ENCODE peak calls at places on chromosomes 5 and 9, in seven cellular contexts. X, P, W, T, I, H and Z are unnamed samples.

GRCh38 chr5:138246822-138247221 is 27.6 kb downstream of the GFRA3 start:
- DNase-seq in T (no peak), P (no peak), X (no peak), I (no peak), H (no peak), W (no peak), Z (no peak)

GRCh38 chr5:24642022-24642421 is 2.8 kb downstream of the CDH10 start:
- DNase-seq in H (no peak), P (peak; percentile 66), T (no peak), X (peak; percentile 64), I (peak; percentile 0), W (no peak), Z (peak; percentile 46)

GRCh38 chr9:6109986-6110385 is 94.6 kb upstream of the RANBP6 start:
- DNase-seq in I (peak; percentile 18), W (no peak), H (no peak), X (no peak), P (no peak), T (no peak), Z (no peak)

GRCh38 chr5:178305801-178306200 is 73.2 kb upstream of the PHYKPL start:
- DNase-seq in X (no peak), I (no peak), T (no peak), W (no peak), H (no peak), P (no peak), Z (no peak)

GRCh38 chr9:135220601-135221575 is 133.4 kb downstream of the OLFM1 start:
- DNase-seq in X (no peak), P (no peak), T (peak; percentile 22), W (no peak), I (no peak), H (no peak), Z (no peak)

GRCh38 chr9:117120061-117120460 is 294.8 kb downstream of the ASTN2 start:
- DNase-seq in W (no peak), I (no peak), P (peak; percentile 66), T (no peak), X (no peak), H (no peak), Z (no peak)

GRCh38 chr9:81118416-81118815 is 570.9 kb downstream of the TLE1 start:
- DNase-seq in W (no peak), T (no peak), I (peak; percentile 31), H (no peak), X (peak; percentile 58), P (no peak), Z (no peak)

GRCh38 chr9:128106940-128107259 is 20.6 kb downstream of the PTGES2 start:
- DNase-seq in H (no peak), X (no peak), T (no peak), I (no peak), W (no peak), P (no peak), Z (no peak)

GRCh38 chr5:174751154-174751990 is 27.0 kb downstream of the MSX2 start:
- DNase-seq in W (peak; percentile 52), H (no peak), T (peak; percentile 52), I (no peak), X (peak; percentile 11), P (peak; percentile 17), Z (peak; percentile 61)
- H3K27me3 ChIP-seq in W (peaks cover 5% of the 10 kb centered on the region), H (peaks cover 15% of the 10 kb centered on the region), T (peaks cover 22% of the 10 kb centered on the region), I (peaks cover 9% of the 10 kb centered on the region), X (peaks cover 26% of the 10 kb centered on the region), P (no peaks in the 10 kb centered on the region), Z (no peaks in the 10 kb centered on the region)

GRCh38 chr5:65279603-65280002 is 202.1 kb downstream of the ADAMTS6 start:
- DNase-seq in W (no peak), H (no peak), X (no peak), T (no peak), I (no peak), P (no peak), Z (no peak)
- H3K18ac ChIP-seq in W (no peak overlapping the region), H (no peak overlapping the region), X (no peak overlapping the region), T (no peak overlapping the region), I (no peak overlapping the region), P (no peak overlapping the region), Z (no peak overlapping the region)

GRCh38 chr5:39215857-39216256 is 3.5 kb downstream of the FYB1 start:
- DNase-seq in W (no peak), P (no peak), I (no peak), X (no peak), T (no peak), H (no peak), Z (no peak)
- H3K27me3 ChIP-seq in W (no peaks in the 10 kb centered on the region), P (no peaks in the 10 kb centered on the region), I (peaks cover 2% of the 10 kb centered on the region), X (no peaks in the 10 kb centered on the region), T (no peaks in the 10 kb centered on the region), H (no peaks in the 10 kb centered on the region), Z (no peaks in the 10 kb centered on the region)

GRCh38 chr5:156936972-156937371 is 26.1 kb downstream of the TIMD4 start:
- DNase-seq in X (no peak), I (no peak), P (no peak), H (no peak), W (no peak), T (no peak), Z (no peak)
- H3K18ac ChIP-seq in X (no peak overlapping the region), I (no peak overlapping the region), P (no peak overlapping the region), H (no peak overlapping the region), W (no peak overlapping the region), T (no peak overlapping the region), Z (no peak overlapping the region)

GRCh38 chr5:92605591-92605990 is 975.4 kb downstream of the NR2F1-AS1 start:
- DNase-seq in I (no peak), H (no peak), X (no peak), P (no peak), T (no peak), W (no peak), Z (no peak)
- H3K27me3 ChIP-seq in I (no peaks in the 10 kb centered on the region), H (no peaks in the 10 kb centered on the region), X (no peaks in the 10 kb centered on the region), P (no peaks in the 10 kb centered on the region), T (no peaks in the 10 kb centered on the region), W (no peaks in the 10 kb centered on the region), Z (no peaks in the 10 kb centered on the region)

GRCh38 chr5:72779520-72779919 is 36.9 kb upstream of the TNPO1 start:
- DNase-seq in H (no peak), W (no peak), I (no peak), T (no peak), X (no peak), P (no peak), Z (no peak)
- H3K18ac ChIP-seq in H (no peak overlapping the region), W (no peak overlapping the region), I (no peak overlapping the region), T (no peak overlapping the region), X (no peak overlapping the region), P (no peak overlapping the region), Z (no peak overlapping the region)

GRCh38 chr9:37034320-37034937 is 361 bp upstream of the PAX5 start:
- DNase-seq in X (no peak), P (peak; percentile 10), W (no peak), H (no peak), I (no peak), T (peak; percentile 71), Z (peak; percentile 54)
- H3K27me3 ChIP-seq in X (peaks cover 96% of the 10 kb centered on the region), P (peaks cover 93% of the 10 kb centered on the region), W (peaks cover 48% of the 10 kb centered on the region), H (peaks cover 79% of the 10 kb centered on the region), I (peaks cover 99% of the 10 kb centered on the region), T (peaks cover 84% of the 10 kb centered on the region), Z (peaks cover 63% of the 10 kb centered on the region)